ENCODE peak calls at places on chromosomes 4 and X, in six cellular contexts. L, D, Z, X, R and K are unnamed samples. For H3K9me3, the result is how much of the 10 kb centered on the place peaks cover.

GRCh38 chr4:72489267-72489666 is 79.8 kb downstream of the ADAMTS3 start:
- DNase-seq in L (no peak), D (no peak), Z (no peak), X (no peak), R (no peak), K (peak)

GRCh38 chr4:141331534-141332358 is 111.1 kb downstream of the ZNF330 start:
- DNase-seq in L (no peak), D (no peak), Z (no peak), X (no peak), R (no peak), K (no peak)

GRCh38 chr4:185099024-185099682 is 43.9 kb upstream of the SLC25A4 start:
- DNase-seq in L (no peak), D (no peak), Z (no peak), X (no peak), R (no peak), K (no peak)

GRCh38 chr4:8110071-8110986 is 48.3 kb downstream of the ABLIM2 start:
- DNase-seq in L (no peak), D (peak), Z (peak), X (no peak), R (no peak), K (peak)

GRCh38 chrX:40195368-40195767 is 97.6 kb upstream of the BCOR start:
- DNase-seq in L (no peak), D (no peak), Z (no peak), X (no peak), R (no peak), K (no peak)

GRCh38 chrX:19566359-19567141 is 51.2 kb upstream of the MAP3K15 start:
- DNase-seq in L (no peak), D (no peak), Z (no peak), X (peak), R (no peak), K (no peak)

GRCh38 chrX:40100141-40100536 is 2.4 kb upstream of the BCOR start:
- DNase-seq in L (no peak), D (peak), Z (peak), X (peak), R (no peak), K (no peak)

GRCh38 chrX:153688900-153689590 is 1.3 kb downstream of the SLC6A8 start:
- DNase-seq in L (no peak), D (peak), Z (no peak), X (no peak), R (no peak), K (no peak)

GRCh38 chr4:64399313-64400109 is 9.7 kb downstream of the TECRL start:
- DNase-seq in L (no peak), D (no peak), Z (no peak), X (no peak), R (no peak), K (no peak)

GRCh38 chr4:169147217-169147616 is 123.5 kb downstream of the SH3RF1 start:
- DNase-seq in L (no peak), D (no peak), Z (peak), X (no peak), R (no peak), K (no peak)

GRCh38 chr4:6478546-6479220 is 6.3 kb upstream of the PPP2R2C start:
- DNase-seq in L (no peak), D (no peak), Z (no peak), X (no peak), R (no peak), K (no peak)

GRCh38 chrX:16429391-16429790 is 220.6 kb upstream of the S100G start:
- DNase-seq in L (no peak), D (no peak), Z (no peak), X (no peak), R (no peak), K (no peak)

GRCh38 chrX:129522184-129523059 is 868 bp downstream of the SMARCA1 start:
- DNase-seq in L (no peak), D (peak), Z (peak), X (no peak), R (peak), K (no peak)

GRCh38 chr4:1043658-1044468 is 32.4 kb downstream of the FGFRL1 start:
- DNase-seq in L (peak), D (peak), Z (peak), X (no peak), R (peak), K (peak)

GRCh38 chr4:185165605-185166063 is 22.6 kb downstream of the SLC25A4 start:
- DNase-seq in L (no peak), D (no peak), Z (no peak), X (peak), R (no peak), K (no peak)

DNA sequence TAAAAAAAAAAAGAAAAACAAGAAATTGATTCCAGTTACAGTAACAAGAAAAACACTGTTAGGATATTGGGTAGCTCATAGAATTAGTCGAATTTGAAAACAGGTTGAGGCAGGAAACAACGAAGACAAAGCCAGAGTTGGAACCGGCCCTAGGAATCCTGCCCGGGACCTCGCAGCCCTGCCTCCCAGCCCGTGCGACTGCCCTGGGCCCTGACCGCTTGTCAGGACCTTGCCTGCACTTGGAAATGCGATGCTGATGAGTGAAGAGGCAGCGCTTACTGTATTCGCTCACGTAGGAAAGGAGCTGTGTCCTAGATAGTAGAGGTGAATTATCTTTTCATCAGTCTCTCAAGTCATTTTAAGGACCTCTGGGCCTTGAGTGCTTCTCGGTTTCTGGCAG is 611.7 kb upstream of the FAT1 start:
- DNase-seq in L (no peak), D (no peak), Z (no peak), X (no peak), R (no peak), K (no peak)
- H3K9me3 ChIP-seq in L (under half), D (under half), Z (under half), X (under half), R (under half), K (under half)

DNA sequence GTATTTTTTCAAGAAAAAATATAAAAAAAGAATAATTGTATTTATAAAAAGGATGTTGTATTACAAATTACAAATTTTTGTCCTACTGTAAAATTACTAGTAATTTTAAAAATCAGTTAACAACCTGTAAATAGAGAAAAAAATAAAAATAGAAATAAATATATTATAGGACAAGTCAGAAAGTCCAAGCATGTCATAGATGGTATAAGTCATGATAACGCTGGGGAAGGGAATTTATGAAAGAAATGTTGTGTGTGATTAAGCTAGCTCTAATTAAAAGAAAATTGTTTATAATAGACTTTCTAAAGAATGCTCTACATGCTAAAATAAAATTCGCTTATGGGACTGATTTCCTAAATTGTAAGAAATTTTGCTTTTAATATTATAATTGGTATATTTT is 2329.9 kb downstream of the ARAP2 start:
- DNase-seq in L (no peak), D (no peak), Z (no peak), X (no peak), R (no peak), K (no peak)
- H3K9me3 ChIP-seq in L (under half), D (under half), Z (under half), X (under half), R (under half), K (under half)

DNA sequence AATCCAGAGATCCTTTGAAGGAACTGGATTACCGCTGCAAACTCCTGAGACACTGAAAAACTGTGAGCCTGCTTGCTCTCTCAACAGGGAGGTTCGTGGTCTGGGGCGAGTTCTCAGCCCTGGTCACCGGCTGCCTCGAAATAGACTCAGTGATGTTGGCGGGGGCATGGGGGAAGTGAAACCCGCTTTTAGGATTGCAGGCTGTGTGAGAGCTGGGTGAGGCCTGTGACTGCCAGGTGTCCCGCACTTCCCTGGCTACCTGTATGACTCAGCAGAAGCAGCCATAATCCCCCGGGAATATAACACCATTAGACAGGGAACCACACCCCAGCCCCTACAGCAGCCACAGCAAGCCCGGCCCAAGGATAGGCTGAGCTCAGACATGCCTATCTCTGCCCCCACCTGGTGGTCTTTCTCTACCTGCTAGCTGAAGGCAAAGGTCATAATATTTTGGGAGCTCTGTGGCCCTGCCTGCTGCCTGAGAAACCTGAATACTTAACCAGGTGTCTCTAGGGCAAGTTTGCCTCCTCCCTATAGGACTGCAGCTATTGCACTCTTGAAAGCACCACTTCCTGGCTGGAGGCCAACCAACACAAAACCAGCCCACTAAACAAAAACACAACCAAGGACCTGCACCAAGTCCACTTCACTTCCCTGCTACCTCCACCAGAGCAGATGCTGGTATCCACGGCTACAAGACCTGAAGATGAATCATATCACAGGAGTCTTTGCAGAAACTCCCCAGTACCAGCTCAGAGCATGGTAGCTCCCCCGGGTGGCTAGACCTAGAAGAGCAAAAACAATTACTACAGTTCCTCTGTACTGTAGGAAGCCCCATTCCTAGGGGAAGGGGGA is 202.0 kb downstream of the RRAGB start:
- DNase-seq in L (no peak), D (peak), Z (peak), X (peak), R (no peak), K (no peak)
- H3K9me3 ChIP-seq in L (under half), D (under half), Z (under half), X (under half), R (under half), K (under half)

DNA sequence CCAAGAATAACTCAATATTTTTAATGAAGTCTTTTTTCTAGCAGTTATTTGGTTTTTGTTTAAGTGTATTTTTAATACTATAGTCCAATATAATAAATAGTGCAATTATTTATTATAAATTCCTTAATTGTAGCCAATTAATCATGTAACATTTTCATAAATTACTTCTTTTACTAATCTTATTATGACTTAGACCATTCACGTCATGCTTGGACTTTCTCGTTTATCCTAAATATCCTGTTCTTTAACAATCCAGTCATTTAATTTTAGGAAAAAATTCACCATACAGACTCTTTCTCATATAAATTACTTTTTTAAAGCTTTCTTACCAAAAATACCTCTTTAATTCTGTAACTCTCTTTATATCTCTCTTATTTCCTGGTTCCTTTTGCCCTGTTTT is 350.1 kb downstream of the AR start:
- DNase-seq in L (no peak), D (no peak), Z (no peak), X (no peak), R (no peak), K (no peak)
- H3K9me3 ChIP-seq in L (under half), D (under half), Z (under half), X (under half), R (under half), K (under half)

GRCh38 chr4:127849505-127850234 is 31.0 kb upstream of the PLK4 start:
- DNase-seq in L (no peak), D (no peak), Z (no peak), X (no peak), R (no peak), K (no peak)
- H3K9me3 ChIP-seq in L (under half), D (under half), Z (under half), X (under half), R (under half), K (under half)